ENCODE peak calls at places on chromosomes 13 and 19, in nine cellular contexts. One of them, this sample, is unnamed.

GRCh38 chr13:49527123-49527522 is 31.4 kb downstream of the PHF11 start:
- DNase-seq in MCF 10A: peak
- DNase-seq in fibroblast of villous mesenchyme: no peak
- DNase-seq in astrocyte of the spinal cord: no peak
- DNase-seq in endodermal cell: no peak
- DNase-seq in upper lobe of right lung: no peak
- DNase-seq in foreskin fibroblast: peak
- DNase-seq in uterus: no peak
- DNase-seq in neural progenitor cell: no peak
- DNase-seq in this sample: no peak

GRCh38 chr13:39105110-39105509 is 66.9 kb downstream of the NHLRC3 start:
- DNase-seq in MCF 10A: peak
- DNase-seq in fibroblast of villous mesenchyme: peak
- DNase-seq in astrocyte of the spinal cord: peak
- DNase-seq in endodermal cell: no peak
- DNase-seq in upper lobe of right lung: no peak
- DNase-seq in foreskin fibroblast: peak
- DNase-seq in uterus: no peak
- DNase-seq in neural progenitor cell: no peak
- DNase-seq in this sample: no peak

GRCh38 chr19:1767464-1767933 is 14.2 kb downstream of the ONECUT3 start:
- DNase-seq in MCF 10A: peak
- DNase-seq in fibroblast of villous mesenchyme: peak
- DNase-seq in astrocyte of the spinal cord: no peak
- DNase-seq in endodermal cell: peak
- DNase-seq in upper lobe of right lung: no peak
- DNase-seq in foreskin fibroblast: peak
- DNase-seq in uterus: peak
- DNase-seq in neural progenitor cell: peak
- DNase-seq in this sample: no peak

GRCh38 chr19:13053761-13054604 is 48.7 kb downstream of the LYL1 start:
- DNase-seq in MCF 10A: peak
- DNase-seq in fibroblast of villous mesenchyme: peak
- DNase-seq in astrocyte of the spinal cord: peak
- DNase-seq in endodermal cell: peak
- DNase-seq in upper lobe of right lung: peak
- DNase-seq in foreskin fibroblast: peak
- DNase-seq in uterus: peak
- DNase-seq in neural progenitor cell: peak
- DNase-seq in this sample: peak

GRCh38 chr19:4633140-4633967 is 6.0 kb upstream of the TNFAIP8L1 start:
- DNase-seq in MCF 10A: peak
- DNase-seq in fibroblast of villous mesenchyme: peak
- DNase-seq in astrocyte of the spinal cord: peak
- DNase-seq in endodermal cell: peak
- DNase-seq in upper lobe of right lung: peak
- DNase-seq in foreskin fibroblast: peak
- DNase-seq in uterus: no peak
- DNase-seq in neural progenitor cell: peak
- DNase-seq in this sample: no peak

GRCh38 chr13:109786457-109787134 is at the start of gene IRS2:
- DNase-seq in MCF 10A: peak
- DNase-seq in fibroblast of villous mesenchyme: peak
- DNase-seq in astrocyte of the spinal cord: peak
- DNase-seq in endodermal cell: peak
- DNase-seq in upper lobe of right lung: peak
- DNase-seq in foreskin fibroblast: peak
- DNase-seq in uterus: peak
- DNase-seq in neural progenitor cell: peak
- DNase-seq in this sample: peak

GRCh38 chr19:51735759-51736449 is 12.1 kb upstream of the HAS1 start:
- DNase-seq in MCF 10A: peak
- DNase-seq in fibroblast of villous mesenchyme: peak
- DNase-seq in astrocyte of the spinal cord: peak
- DNase-seq in endodermal cell: no peak
- DNase-seq in upper lobe of right lung: peak
- DNase-seq in foreskin fibroblast: no peak
- DNase-seq in uterus: no peak
- DNase-seq in neural progenitor cell: no peak
- DNase-seq in this sample: no peak

GRCh38 chr13:84121456-84121855 is 239.2 kb upstream of the SLITRK1 start:
- DNase-seq in MCF 10A: no peak
- DNase-seq in fibroblast of villous mesenchyme: no peak
- DNase-seq in astrocyte of the spinal cord: peak
- DNase-seq in endodermal cell: no peak
- DNase-seq in upper lobe of right lung: no peak
- DNase-seq in foreskin fibroblast: no peak
- DNase-seq in uterus: no peak
- DNase-seq in neural progenitor cell: peak
- DNase-seq in this sample: no peak

GRCh38 chr13:41611385-41611784 is 154.0 kb downstream of the RGCC start:
- DNase-seq in MCF 10A: no peak
- DNase-seq in fibroblast of villous mesenchyme: no peak
- DNase-seq in astrocyte of the spinal cord: no peak
- DNase-seq in endodermal cell: no peak
- DNase-seq in upper lobe of right lung: no peak
- DNase-seq in foreskin fibroblast: peak
- DNase-seq in uterus: no peak
- DNase-seq in neural progenitor cell: no peak
- DNase-seq in this sample: no peak

GRCh38 chr19:44818470-44818856 is 9.6 kb downstream of the BCAM start:
- DNase-seq in MCF 10A: no peak
- DNase-seq in fibroblast of villous mesenchyme: no peak
- DNase-seq in astrocyte of the spinal cord: no peak
- DNase-seq in endodermal cell: no peak
- DNase-seq in upper lobe of right lung: no peak
- DNase-seq in foreskin fibroblast: no peak
- DNase-seq in uterus: no peak
- DNase-seq in neural progenitor cell: no peak
- DNase-seq in this sample: no peak

GRCh38 chr19:610071-610800 is 20.6 kb downstream of the HCN2 start:
- DNase-seq in MCF 10A: no peak
- DNase-seq in fibroblast of villous mesenchyme: no peak
- DNase-seq in astrocyte of the spinal cord: peak
- DNase-seq in endodermal cell: no peak
- DNase-seq in upper lobe of right lung: no peak
- DNase-seq in foreskin fibroblast: no peak
- DNase-seq in uterus: no peak
- DNase-seq in neural progenitor cell: no peak
- DNase-seq in this sample: no peak

DNA sequence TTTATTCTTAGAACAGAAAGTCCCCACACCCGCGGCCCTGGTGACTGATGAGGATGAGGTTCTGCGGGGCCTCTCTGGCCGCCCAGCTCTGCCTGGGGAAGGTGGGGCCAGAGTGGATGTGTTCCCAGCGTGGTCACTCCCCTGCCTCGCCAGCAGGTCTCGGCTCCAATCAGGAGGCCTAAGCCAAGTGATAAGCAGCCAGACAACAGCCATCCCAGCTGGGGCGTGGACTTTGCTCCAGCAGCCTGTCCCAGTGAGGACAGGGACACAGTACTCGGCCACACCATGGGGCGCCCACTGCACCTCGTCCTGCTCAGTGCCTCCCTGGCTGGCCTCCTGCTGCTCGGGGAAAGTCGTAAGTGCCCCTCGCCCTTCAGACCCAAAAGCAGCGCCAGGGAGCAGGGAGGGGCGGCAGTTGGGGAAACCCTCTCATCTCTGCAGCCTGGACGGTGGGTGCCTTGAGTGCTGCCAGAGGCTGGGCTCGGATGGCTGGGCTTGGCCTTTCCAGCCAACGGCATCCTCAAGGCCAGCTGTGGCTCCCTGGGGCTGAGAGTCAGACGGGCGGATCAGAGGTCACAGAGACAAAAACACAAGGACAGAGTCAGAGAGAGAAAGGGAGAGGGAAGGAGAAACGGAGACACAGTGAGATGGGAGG is at the start of gene F10:
- DNase-seq in MCF 10A: no peak
- DNase-seq in fibroblast of villous mesenchyme: peak
- DNase-seq in astrocyte of the spinal cord: peak
- DNase-seq in endodermal cell: peak
- DNase-seq in upper lobe of right lung: peak
- DNase-seq in foreskin fibroblast: peak
- DNase-seq in uterus: peak
- DNase-seq in neural progenitor cell: peak
- DNase-seq in this sample: peak
- TF ChIP-seq CTCF in MCF 10A: no peak
- TF ChIP-seq CTCF in fibroblast of villous mesenchyme: peak
- TF ChIP-seq CTCF in astrocyte of the spinal cord: no peak
- TF ChIP-seq CTCF in endodermal cell: peak
- TF ChIP-seq CTCF in upper lobe of right lung: no peak
- TF ChIP-seq CTCF in foreskin fibroblast: peak
- TF ChIP-seq CTCF in uterus: no peak
- TF ChIP-seq CTCF in neural progenitor cell: no peak
- TF ChIP-seq CTCF in this sample: no peak

DNA sequence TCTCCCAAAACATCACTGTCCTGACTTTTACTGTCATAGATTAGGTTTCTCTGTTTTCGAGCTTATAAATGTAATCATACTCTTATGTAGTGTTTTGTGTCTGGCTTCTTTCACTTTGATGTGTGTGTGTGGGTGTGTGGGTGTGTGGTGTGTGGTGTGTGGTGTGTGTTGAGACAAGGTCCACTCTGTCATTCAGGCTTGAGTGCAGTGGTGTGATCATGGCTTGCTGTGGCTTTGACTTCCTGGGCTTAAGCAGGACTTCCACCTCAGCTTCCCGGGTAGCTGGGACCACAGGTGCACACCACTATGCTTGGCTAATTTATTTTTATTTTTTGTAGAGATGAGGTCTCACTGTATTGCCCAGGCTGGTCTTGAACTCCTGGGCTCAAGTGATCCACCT is 59.6 kb downstream of the PDS5B start:
- DNase-seq in MCF 10A: no peak
- DNase-seq in fibroblast of villous mesenchyme: no peak
- DNase-seq in astrocyte of the spinal cord: no peak
- DNase-seq in endodermal cell: no peak
- DNase-seq in upper lobe of right lung: no peak
- DNase-seq in foreskin fibroblast: no peak
- DNase-seq in uterus: no peak
- DNase-seq in neural progenitor cell: no peak
- DNase-seq in this sample: no peak
- TF ChIP-seq CTCF in MCF 10A: no peak
- TF ChIP-seq CTCF in fibroblast of villous mesenchyme: no peak
- TF ChIP-seq CTCF in astrocyte of the spinal cord: no peak
- TF ChIP-seq CTCF in endodermal cell: no peak
- TF ChIP-seq CTCF in upper lobe of right lung: no peak
- TF ChIP-seq CTCF in foreskin fibroblast: no peak
- TF ChIP-seq CTCF in uterus: no peak
- TF ChIP-seq CTCF in neural progenitor cell: no peak
- TF ChIP-seq CTCF in this sample: no peak

GRCh38 chr19:16293133-16294085 is 31.2 kb upstream of the KLF2 start:
- DNase-seq in MCF 10A: peak
- DNase-seq in fibroblast of villous mesenchyme: peak
- DNase-seq in astrocyte of the spinal cord: peak
- DNase-seq in endodermal cell: no peak
- DNase-seq in upper lobe of right lung: peak
- DNase-seq in foreskin fibroblast: peak
- DNase-seq in uterus: peak
- DNase-seq in neural progenitor cell: no peak
- DNase-seq in this sample: no peak

GRCh38 chr19:16296713-16297112 is 27.9 kb upstream of the KLF2 start:
- DNase-seq in MCF 10A: peak
- DNase-seq in fibroblast of villous mesenchyme: no peak
- DNase-seq in astrocyte of the spinal cord: no peak
- DNase-seq in endodermal cell: no peak
- DNase-seq in upper lobe of right lung: no peak
- DNase-seq in foreskin fibroblast: no peak
- DNase-seq in uterus: no peak
- DNase-seq in neural progenitor cell: no peak
- DNase-seq in this sample: no peak

GRCh38 chr19:16298334-16298733 is 26.3 kb upstream of the KLF2 start:
- DNase-seq in MCF 10A: no peak
- DNase-seq in fibroblast of villous mesenchyme: no peak
- DNase-seq in astrocyte of the spinal cord: no peak
- DNase-seq in endodermal cell: no peak
- DNase-seq in upper lobe of right lung: no peak
- DNase-seq in foreskin fibroblast: no peak
- DNase-seq in uterus: no peak
- DNase-seq in neural progenitor cell: no peak
- DNase-seq in this sample: no peak

GRCh38 chr19:16297575-16298178 is 26.9 kb upstream of the KLF2 start:
- DNase-seq in MCF 10A: no peak
- DNase-seq in fibroblast of villous mesenchyme: no peak
- DNase-seq in astrocyte of the spinal cord: no peak
- DNase-seq in endodermal cell: no peak
- DNase-seq in upper lobe of right lung: no peak
- DNase-seq in foreskin fibroblast: no peak
- DNase-seq in uterus: no peak
- DNase-seq in neural progenitor cell: no peak
- DNase-seq in this sample: no peak

GRCh38 chr19:16295071-16295470 is 29.6 kb upstream of the KLF2 start:
- DNase-seq in MCF 10A: no peak
- DNase-seq in fibroblast of villous mesenchyme: peak
- DNase-seq in astrocyte of the spinal cord: no peak
- DNase-seq in endodermal cell: no peak
- DNase-seq in upper lobe of right lung: no peak
- DNase-seq in foreskin fibroblast: no peak
- DNase-seq in uterus: peak
- DNase-seq in neural progenitor cell: no peak
- DNase-seq in this sample: no peak
- TF ChIP-seq CTCF in MCF 10A: no peak
- TF ChIP-seq CTCF in fibroblast of villous mesenchyme: no peak
- TF ChIP-seq CTCF in astrocyte of the spinal cord: no peak
- TF ChIP-seq CTCF in endodermal cell: no peak
- TF ChIP-seq CTCF in upper lobe of right lung: no peak
- TF ChIP-seq CTCF in foreskin fibroblast: no peak
- TF ChIP-seq CTCF in uterus: no peak
- TF ChIP-seq CTCF in neural progenitor cell: no peak
- TF ChIP-seq CTCF in this sample: no peak

GRCh38 chr13:44158741-44159632 is 214.6 kb upstream of the SERP2 start:
- DNase-seq in MCF 10A: no peak
- DNase-seq in fibroblast of villous mesenchyme: peak
- DNase-seq in astrocyte of the spinal cord: no peak
- DNase-seq in endodermal cell: no peak
- DNase-seq in upper lobe of right lung: no peak
- DNase-seq in foreskin fibroblast: no peak
- DNase-seq in uterus: no peak
- DNase-seq in neural progenitor cell: no peak
- DNase-seq in this sample: peak

GRCh38 chr13:44159633-44160279 is 213.9 kb upstream of the SERP2 start:
- DNase-seq in MCF 10A: peak
- DNase-seq in fibroblast of villous mesenchyme: no peak
- DNase-seq in astrocyte of the spinal cord: peak
- DNase-seq in endodermal cell: no peak
- DNase-seq in upper lobe of right lung: no peak
- DNase-seq in foreskin fibroblast: peak
- DNase-seq in uterus: no peak
- DNase-seq in neural progenitor cell: no peak
- DNase-seq in this sample: peak

GRCh38 chr13:44163108-44163507 is 210.5 kb upstream of the SERP2 start:
- DNase-seq in MCF 10A: no peak
- DNase-seq in fibroblast of villous mesenchyme: no peak
- DNase-seq in astrocyte of the spinal cord: no peak
- DNase-seq in endodermal cell: no peak
- DNase-seq in upper lobe of right lung: no peak
- DNase-seq in foreskin fibroblast: no peak
- DNase-seq in uterus: no peak
- DNase-seq in neural progenitor cell: no peak
- DNase-seq in this sample: peak

GRCh38 chr13:44158055-44158655 is 215.5 kb upstream of the SERP2 start:
- DNase-seq in MCF 10A: no peak
- DNase-seq in fibroblast of villous mesenchyme: no peak
- DNase-seq in astrocyte of the spinal cord: no peak
- DNase-seq in endodermal cell: no peak
- DNase-seq in upper lobe of right lung: no peak
- DNase-seq in foreskin fibroblast: no peak
- DNase-seq in uterus: no peak
- DNase-seq in neural progenitor cell: no peak
- DNase-seq in this sample: peak

GRCh38 chr13:44160549-44161278 is 212.9 kb upstream of the SERP2 start:
- DNase-seq in MCF 10A: no peak
- DNase-seq in fibroblast of villous mesenchyme: no peak
- DNase-seq in astrocyte of the spinal cord: no peak
- DNase-seq in endodermal cell: no peak
- DNase-seq in upper lobe of right lung: no peak
- DNase-seq in foreskin fibroblast: no peak
- DNase-seq in uterus: peak
- DNase-seq in neural progenitor cell: no peak
- DNase-seq in this sample: peak
- TF ChIP-seq CTCF in MCF 10A: no peak
- TF ChIP-seq CTCF in fibroblast of villous mesenchyme: no peak
- TF ChIP-seq CTCF in astrocyte of the spinal cord: no peak
- TF ChIP-seq CTCF in endodermal cell: no peak
- TF ChIP-seq CTCF in upper lobe of right lung: no peak
- TF ChIP-seq CTCF in foreskin fibroblast: no peak
- TF ChIP-seq CTCF in uterus: no peak
- TF ChIP-seq CTCF in neural progenitor cell: no peak
- TF ChIP-seq CTCF in this sample: no peak

This sample was measured in osteocyte.